ENCODE peak calls at places on chromosomes 13 and 19, in seven cellular contexts. W is non-pigmented ciliary epithelial cell, U is omental fat pad, S is foreskin fibroblast, D is neuronal stem cell, N is T-cell, Q is NCI-H1092. X is an unnamed sample.

GRCh38 chr13:24007979-24008620 is 110.8 kb upstream of the C1QTNF9B start:
- DNase-seq in W (no peak), U (no peak), S (no peak), D (no peak), N (no peak), Q (no peak), X (no peak)

GRCh38 chr19:58558623-58559274 is 338 bp upstream of the UBE2M start:
- DNase-seq in W (peak; percentile 90), U (peak; percentile 98), S (peak; percentile 99), D (peak; percentile 99), N (peak; percentile 100), Q (no peak), X (no peak)

GRCh38 chr19:45097776-45098520 is 5.0 kb downstream of the PPP1R37 start:
- DNase-seq in W (peak; percentile 90), U (no peak), S (peak; percentile 97), D (no peak), N (no peak), Q (no peak), X (no peak)

GRCh38 chr19:47848871-47849473 is 10.1 kb upstream of the TPRX2 start:
- DNase-seq in W (no peak), U (no peak), S (peak; percentile 18), D (peak; percentile 80), N (peak; percentile 1), Q (no peak), X (no peak)

GRCh38 chr13:29935309-29935981 is 85.0 kb upstream of the UBL3 start:
- DNase-seq in W (no peak), U (no peak), S (no peak), D (no peak), N (peak; percentile 78), Q (no peak), X (no peak)

GRCh38 chr13:96796234-96796633 is 198.0 kb downstream of the OXGR1 start:
- DNase-seq in W (no peak), U (no peak), S (peak; percentile 38), D (no peak), N (no peak), Q (no peak), X (no peak)

GRCh38 chr13:100552755-100553154 is 35.8 kb downstream of the GGACT start:
- DNase-seq in W (no peak), U (no peak), S (no peak), D (no peak), N (no peak), Q (no peak), X (no peak)

GRCh38 chr19:571127-571974 is 1.0 kb upstream of the BSG start:
- DNase-seq in W (no peak), U (no peak), S (peak; percentile 59), D (peak; percentile 56), N (peak; percentile 37), Q (no peak), X (no peak)

GRCh38 chr13:47332149-47332548 is 435.3 kb upstream of the HTR2A start:
- DNase-seq in W (no peak), U (no peak), S (peak; percentile 64), D (no peak), N (no peak), Q (no peak), X (no peak)

GRCh38 chr19:5213667-5214066 is 126.9 kb downstream of the PTPRS start:
- DNase-seq in W (no peak), U (no peak), S (no peak), D (no peak), N (no peak), Q (no peak), X (no peak)